ENCODE peak calls at places on chromosome 19, in ten cellular contexts. One of them, this sample, is unnamed.

GRCh38 chr19:39131255-39131755 is 5.7 kb downstream of the PAK4 start:
- DNase-seq in heart right ventricle: peak
- DNase-seq in OCI-LY7: no peak
- DNase-seq in psoas muscle: peak
- DNase-seq in SJCRH30: peak
- DNase-seq in PC-3: no peak
- DNase-seq in thoracic aorta: no peak
- DNase-seq in upper lobe of right lung: no peak
- DNase-seq in CD4-positive, alpha-beta T cell: no peak
- DNase-seq in SJSA1: no peak
- DNase-seq in this sample: no peak

GRCh38 chr19:49836176-49837008 is 14.6 kb upstream of the PTOV1 start:
- DNase-seq in heart right ventricle: no peak
- DNase-seq in OCI-LY7: no peak
- DNase-seq in psoas muscle: no peak
- DNase-seq in SJCRH30: no peak
- DNase-seq in PC-3: no peak
- DNase-seq in thoracic aorta: no peak
- DNase-seq in upper lobe of right lung: no peak
- DNase-seq in CD4-positive, alpha-beta T cell: no peak
- DNase-seq in SJSA1: no peak
- DNase-seq in this sample: no peak

GRCh38 chr19:50325310-50326100 is 3.7 kb downstream of the KCNC3 start:
- DNase-seq in heart right ventricle: peak
- DNase-seq in OCI-LY7: peak
- DNase-seq in psoas muscle: peak
- DNase-seq in SJCRH30: peak
- DNase-seq in PC-3: peak
- DNase-seq in thoracic aorta: no peak
- DNase-seq in upper lobe of right lung: peak
- DNase-seq in CD4-positive, alpha-beta T cell: peak
- DNase-seq in SJSA1: no peak
- DNase-seq in this sample: peak

GRCh38 chr19:2777952-2778683 is 5.0 kb downstream of the SGTA start:
- DNase-seq in heart right ventricle: no peak
- DNase-seq in OCI-LY7: no peak
- DNase-seq in psoas muscle: no peak
- DNase-seq in SJCRH30: peak
- DNase-seq in PC-3: no peak
- DNase-seq in thoracic aorta: no peak
- DNase-seq in upper lobe of right lung: no peak
- DNase-seq in CD4-positive, alpha-beta T cell: no peak
- DNase-seq in SJSA1: no peak
- DNase-seq in this sample: no peak

GRCh38 chr19:2242092-2242537 is 5.5 kb downstream of the SF3A2 start:
- DNase-seq in heart right ventricle: no peak
- DNase-seq in OCI-LY7: no peak
- DNase-seq in psoas muscle: no peak
- DNase-seq in SJCRH30: no peak
- DNase-seq in PC-3: no peak
- DNase-seq in thoracic aorta: no peak
- DNase-seq in upper lobe of right lung: no peak
- DNase-seq in CD4-positive, alpha-beta T cell: no peak
- DNase-seq in SJSA1: no peak
- DNase-seq in this sample: no peak

GRCh38 chr19:57830071-57830602 is at the start of gene ZNF587B:
- DNase-seq in heart right ventricle: peak
- DNase-seq in OCI-LY7: peak
- DNase-seq in psoas muscle: peak
- DNase-seq in SJCRH30: peak
- DNase-seq in PC-3: peak
- DNase-seq in thoracic aorta: no peak
- DNase-seq in upper lobe of right lung: peak
- DNase-seq in CD4-positive, alpha-beta T cell: peak
- DNase-seq in SJSA1: peak
- DNase-seq in this sample: no peak

GRCh38 chr19:47765522-47766358 is 12.8 kb upstream of the SELENOW start:
- DNase-seq in heart right ventricle: peak
- DNase-seq in OCI-LY7: peak
- DNase-seq in psoas muscle: peak
- DNase-seq in SJCRH30: peak
- DNase-seq in PC-3: peak
- DNase-seq in thoracic aorta: no peak
- DNase-seq in upper lobe of right lung: peak
- DNase-seq in CD4-positive, alpha-beta T cell: peak
- DNase-seq in SJSA1: peak
- DNase-seq in this sample: peak

GRCh38 chr19:38849746-38850230 is at the start of gene HNRNPL:
- DNase-seq in heart right ventricle: no peak
- DNase-seq in OCI-LY7: no peak
- DNase-seq in psoas muscle: no peak
- DNase-seq in SJCRH30: no peak
- DNase-seq in PC-3: no peak
- DNase-seq in thoracic aorta: no peak
- DNase-seq in upper lobe of right lung: peak
- DNase-seq in CD4-positive, alpha-beta T cell: peak
- DNase-seq in SJSA1: no peak
- DNase-seq in this sample: peak

GRCh38 chr19:51250786-51251452 is at the start of gene SIGLECL1:
- DNase-seq in heart right ventricle: no peak
- DNase-seq in OCI-LY7: no peak
- DNase-seq in psoas muscle: no peak
- DNase-seq in SJCRH30: peak
- DNase-seq in PC-3: no peak
- DNase-seq in thoracic aorta: no peak
- DNase-seq in upper lobe of right lung: no peak
- DNase-seq in CD4-positive, alpha-beta T cell: no peak
- DNase-seq in SJSA1: no peak
- DNase-seq in this sample: no peak

GRCh38 chr19:41449079-41449864 is 6.3 kb downstream of the ERICH4 start:
- DNase-seq in heart right ventricle: peak
- DNase-seq in OCI-LY7: peak
- DNase-seq in psoas muscle: peak
- DNase-seq in SJCRH30: peak
- DNase-seq in PC-3: peak
- DNase-seq in thoracic aorta: peak
- DNase-seq in upper lobe of right lung: peak
- DNase-seq in CD4-positive, alpha-beta T cell: peak
- DNase-seq in SJSA1: peak
- DNase-seq in this sample: peak

GRCh38 chr19:51337141-51337860 is 4.6 kb downstream of the VSIG10L start:
- DNase-seq in heart right ventricle: no peak
- DNase-seq in OCI-LY7: no peak
- DNase-seq in psoas muscle: peak
- DNase-seq in SJCRH30: no peak
- DNase-seq in PC-3: no peak
- DNase-seq in thoracic aorta: no peak
- DNase-seq in upper lobe of right lung: no peak
- DNase-seq in CD4-positive, alpha-beta T cell: no peak
- DNase-seq in SJSA1: no peak
- DNase-seq in this sample: no peak

GRCh38 chr19:6693056-6693471 is 23.1 kb upstream of the TNFSF14 start:
- DNase-seq in heart right ventricle: no peak
- DNase-seq in OCI-LY7: no peak
- DNase-seq in psoas muscle: no peak
- DNase-seq in SJCRH30: no peak
- DNase-seq in PC-3: no peak
- DNase-seq in thoracic aorta: no peak
- DNase-seq in upper lobe of right lung: no peak
- DNase-seq in CD4-positive, alpha-beta T cell: no peak
- DNase-seq in SJSA1: no peak
- DNase-seq in this sample: no peak

DNA sequence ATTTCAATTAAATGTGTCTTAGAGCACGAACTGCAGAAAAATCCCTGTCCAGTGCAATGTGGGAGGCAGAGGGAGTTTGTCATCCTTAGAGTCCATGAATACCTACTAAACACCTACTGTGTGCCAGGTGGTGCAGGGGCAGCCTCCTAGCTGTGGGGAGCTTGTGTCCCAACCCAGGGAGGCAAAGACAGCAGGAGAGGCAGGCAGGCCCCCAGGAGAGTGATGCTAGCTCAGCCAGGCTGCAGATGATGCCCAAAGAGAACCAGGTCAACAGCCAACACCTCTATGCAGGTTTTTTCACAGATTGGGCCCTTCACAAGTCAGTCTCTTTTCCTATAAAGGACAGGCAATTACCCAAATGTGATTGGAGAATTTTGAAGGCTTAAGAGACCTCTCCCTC is 108.2 kb upstream of the UQCRFS1 start:
- DNase-seq in heart right ventricle: no peak
- DNase-seq in OCI-LY7: no peak
- DNase-seq in psoas muscle: no peak
- DNase-seq in SJCRH30: no peak
- DNase-seq in PC-3: no peak
- DNase-seq in thoracic aorta: no peak
- DNase-seq in upper lobe of right lung: no peak
- DNase-seq in CD4-positive, alpha-beta T cell: no peak
- DNase-seq in SJSA1: no peak
- DNase-seq in this sample: no peak
- H3K27ac ChIP-seq in heart right ventricle: no peak
- H3K27ac ChIP-seq in OCI-LY7: no peak
- H3K27ac ChIP-seq in psoas muscle: no peak
- H3K27ac ChIP-seq in SJCRH30: no peak
- H3K27ac ChIP-seq in PC-3: no peak
- H3K27ac ChIP-seq in thoracic aorta: no peak
- H3K27ac ChIP-seq in upper lobe of right lung: no peak
- H3K27ac ChIP-seq in CD4-positive, alpha-beta T cell: no peak
- H3K27ac ChIP-seq in SJSA1: no peak
- H3K27ac ChIP-seq in this sample: no peak

GRCh38 chr19:18644144-18645034 is 7.6 kb downstream of the KLHL26 start:
- DNase-seq in heart right ventricle: peak
- DNase-seq in OCI-LY7: peak
- DNase-seq in psoas muscle: no peak
- DNase-seq in SJCRH30: no peak
- DNase-seq in PC-3: no peak
- DNase-seq in thoracic aorta: no peak
- DNase-seq in upper lobe of right lung: no peak
- DNase-seq in CD4-positive, alpha-beta T cell: no peak
- DNase-seq in SJSA1: no peak
- DNase-seq in this sample: no peak
- H3K27ac ChIP-seq in heart right ventricle: no peak
- H3K27ac ChIP-seq in OCI-LY7: no peak
- H3K27ac ChIP-seq in psoas muscle: no peak
- H3K27ac ChIP-seq in SJCRH30: no peak
- H3K27ac ChIP-seq in PC-3: no peak
- H3K27ac ChIP-seq in thoracic aorta: peak
- H3K27ac ChIP-seq in upper lobe of right lung: no peak
- H3K27ac ChIP-seq in CD4-positive, alpha-beta T cell: no peak
- H3K27ac ChIP-seq in SJSA1: no peak
- H3K27ac ChIP-seq in this sample: peak

GRCh38 chr19:7706188-7706530 is 4.2 kb upstream of the FCER2 start:
- DNase-seq in heart right ventricle: no peak
- DNase-seq in OCI-LY7: no peak
- DNase-seq in psoas muscle: no peak
- DNase-seq in SJCRH30: no peak
- DNase-seq in PC-3: no peak
- DNase-seq in thoracic aorta: no peak
- DNase-seq in upper lobe of right lung: no peak
- DNase-seq in CD4-positive, alpha-beta T cell: no peak
- DNase-seq in SJSA1: no peak
- DNase-seq in this sample: no peak

GRCh38 chr19:7705387-7706187 is 3.7 kb upstream of the FCER2 start:
- DNase-seq in heart right ventricle: peak
- DNase-seq in OCI-LY7: peak
- DNase-seq in psoas muscle: peak
- DNase-seq in SJCRH30: no peak
- DNase-seq in PC-3: no peak
- DNase-seq in thoracic aorta: no peak
- DNase-seq in upper lobe of right lung: peak
- DNase-seq in CD4-positive, alpha-beta T cell: peak
- DNase-seq in SJSA1: no peak
- DNase-seq in this sample: no peak

GRCh38 chr19:7709932-7710460 is 8.1 kb upstream of the FCER2 start:
- DNase-seq in heart right ventricle: no peak
- DNase-seq in OCI-LY7: no peak
- DNase-seq in psoas muscle: no peak
- DNase-seq in SJCRH30: no peak
- DNase-seq in PC-3: no peak
- DNase-seq in thoracic aorta: no peak
- DNase-seq in upper lobe of right lung: no peak
- DNase-seq in CD4-positive, alpha-beta T cell: no peak
- DNase-seq in SJSA1: no peak
- DNase-seq in this sample: no peak

GRCh38 chr19:7706662-7707454 is 4.9 kb upstream of the FCER2 start:
- DNase-seq in heart right ventricle: no peak
- DNase-seq in OCI-LY7: peak
- DNase-seq in psoas muscle: no peak
- DNase-seq in SJCRH30: no peak
- DNase-seq in PC-3: no peak
- DNase-seq in thoracic aorta: no peak
- DNase-seq in upper lobe of right lung: no peak
- DNase-seq in CD4-positive, alpha-beta T cell: no peak
- DNase-seq in SJSA1: no peak
- DNase-seq in this sample: no peak

DNA sequence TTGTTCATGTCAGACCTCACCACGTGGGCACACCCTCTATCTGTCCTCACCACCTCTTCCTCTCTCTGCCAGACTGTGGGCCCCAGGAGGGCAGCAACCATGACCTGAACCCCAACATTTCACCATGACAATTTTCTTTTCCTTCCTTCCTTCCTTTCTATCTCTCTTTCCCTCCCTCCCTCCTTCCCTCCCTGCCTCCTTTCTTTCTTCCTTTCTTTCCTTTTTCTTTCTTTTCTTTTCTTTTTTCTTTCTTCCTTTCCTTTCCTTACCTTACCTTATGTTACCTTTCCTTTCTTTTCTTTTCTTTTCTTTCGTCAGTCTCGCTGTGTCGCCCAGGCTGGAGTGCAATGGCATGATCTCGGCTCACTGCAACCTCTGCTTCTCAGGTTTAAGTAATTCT is 8.7 kb upstream of the FCER2 start:
- DNase-seq in heart right ventricle: no peak
- DNase-seq in OCI-LY7: no peak
- DNase-seq in psoas muscle: no peak
- DNase-seq in SJCRH30: no peak
- DNase-seq in PC-3: no peak
- DNase-seq in thoracic aorta: no peak
- DNase-seq in upper lobe of right lung: no peak
- DNase-seq in CD4-positive, alpha-beta T cell: no peak
- DNase-seq in SJSA1: no peak
- DNase-seq in this sample: no peak
- H3K27ac ChIP-seq in heart right ventricle: no peak
- H3K27ac ChIP-seq in OCI-LY7: no peak
- H3K27ac ChIP-seq in psoas muscle: no peak
- H3K27ac ChIP-seq in SJCRH30: no peak
- H3K27ac ChIP-seq in PC-3: no peak
- H3K27ac ChIP-seq in thoracic aorta: no peak
- H3K27ac ChIP-seq in upper lobe of right lung: no peak
- H3K27ac ChIP-seq in CD4-positive, alpha-beta T cell: no peak
- H3K27ac ChIP-seq in SJSA1: no peak
- H3K27ac ChIP-seq in this sample: no peak

DNA sequence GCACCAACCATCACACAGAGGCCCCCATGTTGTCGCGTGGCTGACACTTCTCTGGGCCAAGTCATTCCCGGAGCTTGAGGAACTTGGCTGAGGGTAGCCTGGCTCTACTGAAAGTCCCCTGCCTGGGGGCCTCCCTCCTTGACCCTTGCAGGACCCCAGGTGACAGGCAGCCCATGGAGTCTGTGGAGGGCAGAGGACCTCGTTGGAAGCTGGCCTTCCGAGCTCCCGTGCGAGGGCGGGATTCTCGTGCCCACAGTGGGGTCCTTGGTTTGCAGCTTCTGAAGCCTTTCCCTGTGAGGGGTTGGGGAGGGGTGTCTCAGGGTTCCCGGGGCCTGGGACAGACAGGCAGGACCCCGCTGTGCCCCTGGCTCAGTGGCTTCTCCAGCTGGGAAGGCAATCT is 16.4 kb downstream of the NMRK2 start:
- DNase-seq in heart right ventricle: no peak
- DNase-seq in OCI-LY7: no peak
- DNase-seq in psoas muscle: no peak
- DNase-seq in SJCRH30: no peak
- DNase-seq in PC-3: no peak
- DNase-seq in thoracic aorta: no peak
- DNase-seq in upper lobe of right lung: no peak
- DNase-seq in CD4-positive, alpha-beta T cell: no peak
- DNase-seq in SJSA1: no peak
- DNase-seq in this sample: no peak
- H3K27ac ChIP-seq in heart right ventricle: peak
- H3K27ac ChIP-seq in OCI-LY7: no peak
- H3K27ac ChIP-seq in psoas muscle: peak
- H3K27ac ChIP-seq in SJCRH30: peak
- H3K27ac ChIP-seq in PC-3: no peak
- H3K27ac ChIP-seq in thoracic aorta: no peak
- H3K27ac ChIP-seq in upper lobe of right lung: no peak
- H3K27ac ChIP-seq in CD4-positive, alpha-beta T cell: no peak
- H3K27ac ChIP-seq in SJSA1: no peak
- H3K27ac ChIP-seq in this sample: no peak

This sample was measured in substantia nigra.